ENCODE peak calls at places on chromosomes 11 and 22, in six cellular contexts. E is breast epithelium, R is transverse colon, P is esophagus squamous epithelium, T is hepatocyte, N is heart left ventricle. G is an unnamed sample.

GRCh38 chr22:22348127-22348814 is 103.7 kb downstream of the VPREB1 start:
- DNase-seq in N (no peak), P (no peak), R (no peak), E (no peak), T (peak; percentile 23), G (no peak)

GRCh38 chr22:37501610-37502341 is 15.6 kb upstream of the MFNG start:
- DNase-seq in R (peak; percentile 92), N (peak; percentile 73), E (peak; percentile 80), T (peak; percentile 94), P (no peak), G (peak; percentile 82)

GRCh38 chr22:29787371-29787980 is 20.3 kb downstream of the UQCR10 start:
- DNase-seq in P (no peak), E (no peak), R (no peak), T (peak; percentile 32), N (no peak), G (no peak)

GRCh38 chr11:81644239-81644840 is 1089.3 kb downstream of the FAM181B start:
- DNase-seq in T (peak; percentile 76), R (no peak), E (no peak), N (no peak), P (no peak), G (no peak)

GRCh38 chr11:114366331-114367243 is 33.7 kb downstream of the C11orf71 start:
- DNase-seq in E (no peak), R (no peak), T (no peak), P (no peak), N (no peak), G (no peak)

GRCh38 chr11:123255909-123256308 is 60.9 kb upstream of the CLMP start:
- DNase-seq in N (no peak), R (no peak), P (no peak), E (no peak), T (peak; percentile 34), G (no peak)

GRCh38 chr11:95229199-95230053 is 1.6 kb downstream of the SESN3 start:
- DNase-seq in P (no peak), T (no peak), E (no peak), N (peak; percentile 23), R (no peak), G (no peak)

GRCh38 chr11:44753965-44754645 is 27.3 kb downstream of the TSPAN18 start:
- DNase-seq in P (no peak), R (no peak), T (no peak), N (no peak), E (no peak), G (no peak)

GRCh38 chr11:67507242-67507890 is 596 bp downstream of the CDK2AP2 start:
- DNase-seq in P (no peak), N (peak; percentile 46), E (no peak), T (peak; percentile 81), R (peak; percentile 89), G (peak; percentile 63)

GRCh38 chr11:95152878-95153856 is 63.5 kb downstream of the ENDOD1 start:
- DNase-seq in N (no peak), P (no peak), T (no peak), E (no peak), R (no peak), G (no peak)

GRCh38 chr11:68659158-68659921 is 25.0 kb upstream of the GAL start:
- DNase-seq in T (peak; percentile 85), P (no peak), R (peak; percentile 14), E (peak; percentile 77), N (peak; percentile 81), G (peak; percentile 93)

GRCh38 chr11:3614742-3615171 is 27.0 kb downstream of the ART5 start:
- DNase-seq in N (no peak), E (no peak), P (no peak), R (peak; percentile 11), T (no peak), G (no peak)

GRCh38 chr11:118691926-118692830 is 12.7 kb upstream of the TREH start:
- DNase-seq in P (no peak), R (peak; percentile 23), T (no peak), E (no peak), N (no peak), G (peak; percentile 27)

GRCh38 chr22:17476838-17477237 is 86.5 kb upstream of the SLC25A18 start:
- DNase-seq in R (no peak), P (no peak), E (no peak), T (no peak), N (no peak), G (no peak)

GRCh38 chr11:36016709-36017108 is 72.8 kb downstream of the LDLRAD3 start:
- DNase-seq in R (no peak), E (no peak), P (no peak), N (no peak), T (no peak), G (no peak)

GRCh38 chr11:47177846-47178245 is 1.2 kb upstream of the ARFGAP2 start:
- DNase-seq in R (no peak), N (no peak), E (no peak), T (no peak), P (no peak), G (no peak)

DNA sequence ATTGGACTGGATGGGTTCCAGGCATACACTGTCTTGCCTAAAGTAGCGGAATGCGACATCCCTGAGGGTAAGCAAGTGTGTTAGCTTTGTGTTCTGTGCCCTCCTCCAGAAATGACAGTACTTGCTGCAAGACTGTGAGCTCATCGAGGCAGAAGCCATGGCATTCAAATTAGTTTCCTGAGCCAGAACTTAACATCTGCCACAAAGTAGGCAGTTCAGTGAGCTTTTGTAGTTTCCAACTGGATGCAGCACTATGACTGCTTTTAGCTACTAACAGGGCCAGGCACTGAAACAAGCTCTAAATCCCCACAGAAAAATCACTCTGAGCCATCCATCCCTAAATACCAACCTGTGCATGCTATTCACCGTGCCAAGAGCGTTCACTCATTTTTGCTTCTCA is 1.2 kb upstream of the FAR1 start:
- DNase-seq in P (no peak), E (no peak), R (no peak), N (no peak), T (no peak), G (no peak)
- H3K27ac ChIP-seq in P (peak overlapping the region; percentile 93), E (no peak overlapping the region), R (peak overlapping the region; percentile 99), N (no peak overlapping the region), T (peak overlapping the region; percentile 73), G (no peak overlapping the region)

GRCh38 chr11:116641561-116642045 is 131.2 kb downstream of the BUD13 start:
- DNase-seq in N (no peak), E (no peak), P (no peak), T (peak; percentile 74), R (peak; percentile 41), G (peak; percentile 9)

GRCh38 chr11:116637766-116638165 is 135.0 kb downstream of the BUD13 start:
- DNase-seq in R (no peak), E (no peak), T (no peak), N (no peak), P (no peak), G (no peak)

GRCh38 chr11:116638463-116638862 is 134.3 kb downstream of the BUD13 start:
- DNase-seq in R (no peak), N (no peak), E (no peak), T (no peak), P (no peak), G (no peak)

GRCh38 chr11:116640641-116641402 is 132.0 kb downstream of the BUD13 start:
- DNase-seq in T (no peak), N (no peak), P (no peak), R (no peak), E (no peak), G (no peak)

GRCh38 chr11:116636341-116636968 is 136.3 kb downstream of the BUD13 start:
- DNase-seq in E (no peak), T (no peak), N (no peak), P (no peak), R (no peak), G (no peak)
- H3K27ac ChIP-seq in E (no peak overlapping the region), T (no peak overlapping the region), N (no peak overlapping the region), P (no peak overlapping the region), R (no peak overlapping the region), G (no peak overlapping the region)

DNA sequence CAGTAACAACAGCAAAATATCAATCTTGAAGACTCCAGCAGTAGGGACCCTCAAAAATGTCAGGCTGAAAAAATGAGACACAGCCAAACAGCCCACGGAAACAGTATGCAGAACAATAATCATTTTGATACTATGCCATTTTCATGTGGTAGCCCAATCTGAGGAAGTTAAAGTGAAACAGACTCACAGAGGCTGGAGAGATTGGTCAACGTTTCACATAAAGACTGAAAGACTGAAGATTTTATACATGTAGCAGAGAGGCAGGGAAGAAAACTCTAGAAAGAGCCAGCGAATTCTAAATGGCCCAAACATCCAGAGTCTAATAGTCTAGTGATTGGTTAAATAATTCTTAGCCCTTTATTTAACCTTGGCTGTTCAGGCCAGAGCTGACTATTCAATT is 49.4 kb downstream of the MAML2 start:
- DNase-seq in N (no peak), P (no peak), T (no peak), E (no peak), R (no peak), G (no peak)
- H3K27ac ChIP-seq in N (peak overlapping the region; percentile 41), P (peak overlapping the region; percentile 28), T (no peak overlapping the region), E (peak overlapping the region; percentile 76), R (peak overlapping the region; percentile 60), G (peak overlapping the region; percentile 8)

DNA sequence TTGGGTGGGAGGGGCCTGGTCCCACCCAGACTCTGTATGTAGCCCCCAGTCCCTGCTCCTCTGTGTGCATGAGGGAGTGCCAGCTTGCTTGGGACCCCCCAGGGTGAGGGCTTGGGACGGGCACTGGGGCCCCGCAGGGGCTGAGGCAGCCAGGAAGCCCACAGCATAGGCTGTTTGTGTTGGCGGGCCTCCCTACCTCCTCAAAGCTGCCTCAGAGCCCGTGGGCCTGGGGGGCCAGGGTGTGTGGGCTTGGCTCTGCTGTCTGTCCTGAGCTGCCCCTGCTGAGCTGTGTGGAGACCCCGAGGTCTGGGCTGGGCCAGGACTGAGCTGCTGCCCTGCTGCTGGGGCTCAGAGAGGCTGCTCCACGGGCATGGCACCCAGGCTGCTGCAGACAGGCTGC is 3.2 kb downstream of the TSPAN4 start:
- DNase-seq in R (no peak), P (no peak), N (no peak), T (no peak), E (no peak), G (no peak)
- H3K27ac ChIP-seq in R (peak overlapping the region; percentile 88), P (peak overlapping the region; percentile 88), N (peak overlapping the region; percentile 99), T (peak overlapping the region; percentile 72), E (peak overlapping the region; percentile 98), G (peak overlapping the region; percentile 25)